ENCODE peak calls at places on chromosome 20, in four cellular contexts. G, Y, E and I are unnamed samples.

GRCh38 chr20:45377191-45377775 is 842 bp downstream of the TP53TG5 start:
- DNase-seq in Y (no peak), G (no peak), E (no peak), I (no peak)

GRCh38 chr20:52118233-52118632 is 73.3 kb downstream of the ZFP64 start:
- DNase-seq in Y (no peak), G (no peak), E (no peak), I (no peak)

GRCh38 chr20:50786703-50787102 is 8.2 kb upstream of the BCAS4 start:
- DNase-seq in E (no peak), G (no peak), Y (no peak), I (no peak)

GRCh38 chr20:19775353-19776201 is 17.5 kb downstream of the RIN2 start:
- DNase-seq in G (no peak), Y (no peak), E (no peak), I (no peak)

GRCh38 chr20:43530321-43531090 is 23.0 kb downstream of the L3MBTL1 start:
- DNase-seq in E (no peak), G (no peak), Y (no peak), I (no peak)

GRCh38 chr20:381581-382290 is 1.2 kb downstream of the TRIB3 start:
- DNase-seq in G (peak; percentile 72), E (peak; percentile 89), Y (peak; percentile 94), I (no peak)

GRCh38 chr20:61117725-61118124 is 134.3 kb upstream of the CDH4 start:
- DNase-seq in G (no peak), E (no peak), Y (no peak), I (no peak)

GRCh38 chr20:50844430-50845100 is 49.7 kb downstream of the BCAS4 start:
- DNase-seq in G (no peak), E (no peak), Y (peak; percentile 97), I (no peak)

GRCh38 chr20:52926505-52926904 is 45.7 kb upstream of the TSHZ2 start:
- DNase-seq in G (no peak), E (no peak), Y (no peak), I (no peak)

GRCh38 chr20:50274570-50275430 is 84.2 kb downstream of the CEBPB start:
- DNase-seq in E (no peak), Y (no peak), G (peak; percentile 70), I (no peak)

GRCh38 chr20:36147707-36148106 is 6.8 kb upstream of the EPB41L1 start:
- DNase-seq in E (no peak), G (no peak), Y (no peak), I (no peak)

GRCh38 chr20:21704408-21705385 is 767 bp upstream of the PAX1 start:
- DNase-seq in G (no peak), Y (no peak), E (no peak), I (no peak)

GRCh38 chr20:46705378-46705729 is 4.1 kb upstream of the SLC2A10 start:
- DNase-seq in E (no peak), Y (no peak), G (no peak), I (no peak)

GRCh38 chr20:1939270-1939595 is 44.0 kb downstream of the SIRPA start:
- DNase-seq in G (no peak), E (no peak), Y (no peak), I (no peak)

GRCh38 chr20:10596726-10597125 is 77.1 kb downstream of the JAG1 start:
- DNase-seq in G (no peak), Y (no peak), E (no peak), I (no peak)

GRCh38 chr20:18728867-18729224 is 84.7 kb upstream of the SCP2D1 start:
- DNase-seq in E (no peak), Y (no peak), G (no peak), I (no peak)
- H3K4me3 ChIP-seq in E (no peak overlapping the region), Y (peak overlapping the region; percentile 7), G (no peak overlapping the region), I (no peak overlapping the region)

GRCh38 chr20:32053648-32054047 is 1.6 kb downstream of the HCK start:
- DNase-seq in Y (no peak), E (no peak), G (no peak), I (no peak)
- H3K4me3 ChIP-seq in Y (peak overlapping the region; percentile 18), E (no peak overlapping the region), G (no peak overlapping the region), I (no peak overlapping the region)

GRCh38 chr20:62219101-62219991 is 732 bp downstream of the HRH3 start:
- DNase-seq in E (no peak), G (no peak), Y (no peak), I (no peak)

GRCh38 chr20:62222266-62222850 is 2.3 kb upstream of the HRH3 start:
- DNase-seq in E (no peak), G (no peak), Y (no peak), I (no peak)

GRCh38 chr20:62222972-62223371 is 2.9 kb upstream of the HRH3 start:
- DNase-seq in E (no peak), Y (no peak), G (no peak), I (no peak)

GRCh38 chr20:62219992-62220665 is at the start of gene HRH3:
- DNase-seq in G (peak; percentile 52), Y (peak; percentile 20), E (peak; percentile 67), I (no peak)

DNA sequence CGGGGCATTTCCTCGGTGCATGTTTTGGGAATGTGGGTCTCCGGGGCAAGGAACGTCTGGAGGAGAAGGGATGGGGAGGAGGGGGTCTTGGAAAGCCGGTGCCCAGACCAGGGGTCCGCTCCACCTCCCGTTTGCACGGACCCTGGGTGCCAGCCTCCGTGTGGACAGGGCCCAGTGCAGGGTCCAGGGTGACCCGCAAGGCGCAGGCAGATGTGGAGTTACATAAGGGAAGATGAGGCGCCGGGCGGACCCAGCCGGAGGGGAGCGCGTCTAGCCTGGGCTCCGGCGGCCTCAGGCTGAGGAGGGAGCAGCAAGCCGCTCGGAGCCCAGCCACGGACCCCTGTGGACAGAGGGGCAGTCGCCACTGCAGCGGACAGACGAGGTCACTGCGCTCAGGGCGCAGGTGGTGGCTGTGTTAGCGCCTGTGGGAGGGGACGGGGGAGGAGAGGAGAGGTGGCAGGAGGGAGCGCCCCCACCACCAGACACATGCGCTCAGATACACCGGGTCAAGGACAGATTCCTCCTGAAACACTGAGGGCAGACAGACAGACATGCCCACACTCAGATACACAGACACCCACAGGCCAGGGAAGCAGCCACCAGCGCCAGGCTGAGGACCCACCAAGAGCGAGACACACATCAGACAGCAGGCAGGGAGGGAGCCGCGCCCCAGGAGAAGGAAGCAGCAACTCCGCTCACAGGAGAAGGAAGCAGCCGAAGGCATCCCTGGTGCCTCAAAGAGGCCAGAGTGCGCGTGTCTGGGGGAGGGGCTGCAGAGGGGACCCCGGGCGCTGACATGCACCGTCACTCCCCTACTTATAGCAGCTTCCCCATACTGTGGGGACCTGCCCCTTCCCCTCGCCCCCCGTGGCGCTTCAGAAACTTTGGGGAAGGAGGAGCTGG is 839 bp upstream of the HRH3 start:
- DNase-seq in Y (no peak), G (no peak), E (no peak), I (no peak)
- H3K4me3 ChIP-seq in Y (no peak overlapping the region), G (peak overlapping the region; percentile 33), E (no peak overlapping the region), I (peak overlapping the region; percentile 5)

DNA sequence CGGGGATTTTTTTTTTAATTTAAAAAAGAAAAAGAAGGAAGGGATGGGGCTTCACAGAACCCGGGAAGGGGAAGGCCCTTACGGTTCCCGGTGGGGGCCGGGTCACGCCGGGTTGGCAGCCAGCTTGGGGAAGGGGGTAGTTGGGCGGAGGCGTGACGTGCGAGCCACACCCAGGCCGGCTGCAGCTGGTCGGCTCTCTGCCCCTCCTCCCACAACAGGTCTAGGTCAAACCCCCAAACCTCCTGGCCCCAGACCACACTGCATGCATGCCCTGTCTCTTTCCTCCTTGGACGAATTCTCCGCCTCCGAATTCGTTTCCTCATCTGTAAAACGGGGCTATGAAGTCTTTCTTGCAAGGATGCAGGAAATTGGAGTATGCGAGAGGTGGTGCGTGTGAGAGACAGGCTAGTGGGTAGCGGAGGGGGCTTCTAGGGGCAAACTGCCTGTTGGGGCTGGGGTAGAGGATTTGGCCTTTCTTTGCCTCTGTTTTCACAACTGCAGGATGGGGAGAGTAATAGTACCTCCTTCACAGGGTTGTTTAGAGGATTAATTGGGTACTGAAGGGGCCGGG is 835 bp downstream of the HCK start:
- DNase-seq in E (peak; percentile 69), G (peak; percentile 69), Y (peak; percentile 61), I (no peak)
- H3K4me3 ChIP-seq in E (peak overlapping the region; percentile 40), G (peak overlapping the region; percentile 50), Y (peak overlapping the region; percentile 62), I (peak overlapping the region; percentile 18)

GRCh38 chr20:59858425-59858824 is 75.0 kb downstream of the SYCP2 start:
- DNase-seq in E (no peak), G (no peak), Y (no peak), I (no peak)

GRCh38 chr20:59866338-59866737 is 67.1 kb downstream of the SYCP2 start:
- DNase-seq in G (no peak), Y (no peak), E (no peak), I (no peak)

GRCh38 chr20:59861389-59861788 is 72.0 kb downstream of the SYCP2 start:
- DNase-seq in E (no peak), Y (no peak), G (no peak), I (no peak)

GRCh38 chr20:59864726-59865125 is 68.7 kb downstream of the SYCP2 start:
- DNase-seq in G (no peak), E (no peak), Y (no peak), I (no peak)

GRCh38 chr20:59863058-59863457 is 70.4 kb downstream of the SYCP2 start:
- DNase-seq in E (no peak), Y (no peak), G (no peak), I (no peak)
- H3K4me3 ChIP-seq in E (no peak overlapping the region), Y (no peak overlapping the region), G (no peak overlapping the region), I (no peak overlapping the region)

DNA sequence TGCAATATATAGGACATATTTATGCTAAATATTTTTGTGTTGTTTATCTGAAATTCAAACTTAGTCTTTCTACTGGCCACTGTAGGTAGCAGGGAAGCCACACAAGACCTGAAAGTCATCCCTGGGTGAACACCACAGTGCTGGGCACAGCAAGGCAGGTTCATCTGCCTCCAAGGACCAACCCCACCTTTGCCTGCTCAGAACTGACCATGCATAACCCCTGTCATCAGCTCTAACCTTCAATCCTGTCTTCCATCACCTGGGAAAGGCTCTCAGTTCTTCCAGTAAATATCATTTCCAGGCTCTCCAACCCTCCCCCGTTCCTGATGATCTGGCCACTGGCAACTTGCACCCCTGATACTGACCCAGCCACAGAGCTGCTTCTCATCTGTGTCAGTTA is 32.7 kb upstream of the CST7 start:
- DNase-seq in G (no peak), Y (no peak), E (no peak), I (no peak)
- H3K4me3 ChIP-seq in G (no peak overlapping the region), Y (no peak overlapping the region), E (no peak overlapping the region), I (no peak overlapping the region)

GRCh38 chr20:56630506-56631317 is 1.6 kb downstream of the TFAP2C start:
- DNase-seq in G (peak; percentile 9), E (peak; percentile 80), Y (no peak), I (no peak)
- H3K4me3 ChIP-seq in G (peak overlapping the region; percentile 54), E (peak overlapping the region; percentile 80), Y (no peak overlapping the region), I (peak overlapping the region; percentile 78)

DNA sequence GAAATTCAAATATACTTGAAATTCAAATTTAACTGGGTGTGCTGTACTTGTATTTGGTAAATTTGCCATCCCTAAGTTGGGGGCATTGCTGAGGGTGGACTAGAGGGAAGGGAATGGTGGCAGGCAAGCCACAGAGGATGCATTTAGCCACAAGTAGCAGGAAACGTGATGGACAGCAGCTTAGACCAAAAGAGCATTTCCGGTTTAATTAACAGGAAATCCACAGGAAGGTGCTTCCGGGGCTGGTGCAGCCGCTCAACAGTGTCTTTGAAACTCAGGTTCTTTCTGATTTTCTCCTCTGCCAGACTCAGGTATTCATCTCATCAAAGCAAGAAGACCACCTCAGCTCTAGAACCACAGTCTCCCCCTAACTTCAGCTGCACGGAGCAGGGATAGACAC is 7.9 kb upstream of the BCAS1 start:
- DNase-seq in Y (peak; percentile 76), G (no peak), E (no peak), I (no peak)
- H3K4me3 ChIP-seq in Y (no peak overlapping the region), G (no peak overlapping the region), E (no peak overlapping the region), I (no peak overlapping the region)